ENCODE peak calls at places on chromosomes 16 and 17, in four cellular contexts. One of them, this sample, is unnamed.

GRCh38 chr17:76527430-76528111 is 9.9 kb downstream of the CYGB start:
- DNase-seq in germinal center: peak
- DNase-seq in aorta: no peak
- DNase-seq in HAP-1: no peak
- DNase-seq in this sample: peak

GRCh38 chr16:2874584-2875362 is 8.2 kb upstream of the FLYWCH2 start:
- DNase-seq in germinal center: peak
- DNase-seq in aorta: peak
- DNase-seq in HAP-1: peak
- DNase-seq in this sample: peak

GRCh38 chr16:23509763-23510153 is 536 bp downstream of the GGA2 start:
- DNase-seq in germinal center: no peak
- DNase-seq in aorta: no peak
- DNase-seq in HAP-1: peak
- DNase-seq in this sample: no peak

GRCh38 chr16:81551141-81551808 is 106.7 kb downstream of the CMIP start:
- DNase-seq in germinal center: no peak
- DNase-seq in aorta: peak
- DNase-seq in HAP-1: no peak
- DNase-seq in this sample: no peak

GRCh38 chr17:31310877-31311276 is 3.0 kb downstream of the EVI2B start:
- DNase-seq in germinal center: no peak
- DNase-seq in aorta: no peak
- DNase-seq in HAP-1: no peak
- DNase-seq in this sample: no peak

GRCh38 chr17:80466188-80466705 is 10.2 kb downstream of the NPTX1 start:
- DNase-seq in germinal center: no peak
- DNase-seq in aorta: no peak
- DNase-seq in HAP-1: no peak
- DNase-seq in this sample: no peak

GRCh38 chr16:84053237-84053636 is 10.6 kb upstream of the SLC38A8 start:
- DNase-seq in germinal center: no peak
- DNase-seq in aorta: peak
- DNase-seq in HAP-1: no peak
- DNase-seq in this sample: peak

GRCh38 chr17:8442310-8442709 is 6.6 kb downstream of the NDEL1 start:
- DNase-seq in germinal center: no peak
- DNase-seq in aorta: no peak
- DNase-seq in HAP-1: no peak
- DNase-seq in this sample: no peak

GRCh38 chr16:9966569-9967157 is 215.6 kb downstream of the GRIN2A start:
- DNase-seq in germinal center: no peak
- DNase-seq in aorta: no peak
- DNase-seq in HAP-1: no peak
- DNase-seq in this sample: no peak

GRCh38 chr16:17467923-17468540 is 2.7 kb downstream of the XYLT1 start:
- DNase-seq in germinal center: no peak
- DNase-seq in aorta: peak
- DNase-seq in HAP-1: no peak
- DNase-seq in this sample: peak

GRCh38 chr16:85266857-85267256 is 154.6 kb upstream of the CIBAR2 start:
- DNase-seq in germinal center: no peak
- DNase-seq in aorta: no peak
- DNase-seq in HAP-1: no peak
- DNase-seq in this sample: no peak

GRCh38 chr17:66923881-66924280 is 40.6 kb upstream of the CACNG4 start:
- DNase-seq in germinal center: no peak
- DNase-seq in aorta: no peak
- DNase-seq in HAP-1: no peak
- DNase-seq in this sample: no peak

GRCh38 chr16:66273036-66273435 is 93.5 kb upstream of the CDH5 start:
- DNase-seq in germinal center: no peak
- DNase-seq in aorta: no peak
- DNase-seq in HAP-1: no peak
- DNase-seq in this sample: no peak

GRCh38 chr16:68040506-68041288 is 17.6 kb downstream of the DUS2 start:
- DNase-seq in germinal center: peak
- DNase-seq in aorta: peak
- DNase-seq in HAP-1: peak
- DNase-seq in this sample: peak

GRCh38 chr16:85396879-85397871 is 215.9 kb upstream of the GSE1 start:
- DNase-seq in germinal center: peak
- DNase-seq in aorta: peak
- DNase-seq in HAP-1: no peak
- DNase-seq in this sample: peak

GRCh38 chr17:28712037-28712704 is 483 bp upstream of the PROCA1 start:
- DNase-seq in germinal center: peak
- DNase-seq in aorta: peak
- DNase-seq in HAP-1: peak
- DNase-seq in this sample: no peak

GRCh38 chr17:76384987-76385891 is 830 bp downstream of the SPHK1 start:
- DNase-seq in germinal center: no peak
- DNase-seq in aorta: peak
- DNase-seq in HAP-1: peak
- DNase-seq in this sample: peak

GRCh38 chr16:22007159-22007508 is 777 bp upstream of the MOSMO start:
- DNase-seq in germinal center: no peak
- DNase-seq in aorta: no peak
- DNase-seq in HAP-1: no peak
- DNase-seq in this sample: no peak

GRCh38 chr17:6772016-6772415 is 4.0 kb upstream of the FBXO39 start:
- DNase-seq in germinal center: no peak
- DNase-seq in aorta: no peak
- DNase-seq in HAP-1: no peak
- DNase-seq in this sample: no peak

GRCh38 chr17:80835816-80836657 is 155.6 kb upstream of the CHMP6 start:
- DNase-seq in germinal center: no peak
- DNase-seq in aorta: peak
- DNase-seq in HAP-1: no peak
- DNase-seq in this sample: no peak

GRCh38 chr16:1054660-1055556 is 17.6 kb upstream of the SSTR5 start:
- DNase-seq in germinal center: peak
- DNase-seq in aorta: peak
- DNase-seq in HAP-1: peak
- DNase-seq in this sample: no peak

GRCh38 chr17:2192367-2193028 is 111.1 kb downstream of the SMG6 start:
- DNase-seq in germinal center: no peak
- DNase-seq in aorta: no peak
- DNase-seq in HAP-1: no peak
- DNase-seq in this sample: no peak

GRCh38 chr16:56477096-56477878 is 25.9 kb downstream of the OGFOD1 start:
- DNase-seq in germinal center: no peak
- DNase-seq in aorta: no peak
- DNase-seq in HAP-1: no peak
- DNase-seq in this sample: no peak

GRCh38 chr17:49015924-49016774 is 19.0 kb downstream of the IGF2BP1 start:
- DNase-seq in germinal center: no peak
- DNase-seq in aorta: no peak
- DNase-seq in HAP-1: no peak
- DNase-seq in this sample: no peak

GRCh38 chr17:81142301-81143199 is 22.8 kb upstream of the PVALEF start:
- DNase-seq in germinal center: peak
- DNase-seq in aorta: peak
- DNase-seq in HAP-1: peak
- DNase-seq in this sample: peak

GRCh38 chr17:57257213-57257873 is 1.0 kb downstream of the MSI2 start:
- DNase-seq in germinal center: peak
- DNase-seq in aorta: no peak
- DNase-seq in HAP-1: peak
- DNase-seq in this sample: no peak

GRCh38 chr16:2497116-2497630 is 16.6 kb upstream of the ATP6V0C start:
- DNase-seq in germinal center: no peak
- DNase-seq in aorta: no peak
- DNase-seq in HAP-1: no peak
- DNase-seq in this sample: no peak

GRCh38 chr16:73020409-73020884 is 27.5 kb downstream of the ZFHX3 start:
- DNase-seq in germinal center: no peak
- DNase-seq in aorta: peak
- DNase-seq in HAP-1: no peak
- DNase-seq in this sample: peak

GRCh38 chr17:49556183-49556943 is 19.3 kb upstream of the NXPH3 start:
- DNase-seq in germinal center: peak
- DNase-seq in aorta: peak
- DNase-seq in HAP-1: peak
- DNase-seq in this sample: peak

GRCh38 chr16:38941-39892 is 14.2 kb downstream of the POLR3K start:
- DNase-seq in germinal center: peak
- DNase-seq in aorta: no peak
- DNase-seq in HAP-1: no peak
- DNase-seq in this sample: no peak